ENCODE peak calls at places on chromosomes 12 and 14, in five cellular contexts. One of them, this sample, is unnamed.

GRCh38 chr14:98591161-98591560 is 680.8 kb downstream of the BCL11B start:
- DNase-seq in A549: no peak
- DNase-seq in sigmoid colon: no peak
- DNase-seq in HepG2: no peak
- DNase-seq in stomach: no peak
- DNase-seq in this sample: no peak

GRCh38 chr12:29726321-29726692 is 57.4 kb downstream of the TMTC1 start:
- DNase-seq in A549: no peak
- DNase-seq in sigmoid colon: no peak
- DNase-seq in HepG2: no peak
- DNase-seq in stomach: no peak
- DNase-seq in this sample: no peak

GRCh38 chr14:70666364-70666691 is 24.6 kb downstream of the TTC9 start:
- DNase-seq in A549: no peak
- DNase-seq in sigmoid colon: no peak
- DNase-seq in HepG2: no peak
- DNase-seq in stomach: no peak
- DNase-seq in this sample: no peak

GRCh38 chr12:70117670-70118069 is 125.6 kb upstream of the CNOT2 start:
- DNase-seq in A549: no peak
- DNase-seq in sigmoid colon: no peak
- DNase-seq in HepG2: no peak
- DNase-seq in stomach: no peak
- DNase-seq in this sample: no peak

GRCh38 chr12:57219205-57219992 is 2.8 kb downstream of the NXPH4 start:
- DNase-seq in A549: no peak
- DNase-seq in sigmoid colon: no peak
- DNase-seq in HepG2: no peak
- DNase-seq in stomach: no peak
- DNase-seq in this sample: peak

GRCh38 chr14:89308232-89308959 is 108.6 kb downstream of the FOXN3 start:
- DNase-seq in A549: no peak
- DNase-seq in sigmoid colon: no peak
- DNase-seq in HepG2: no peak
- DNase-seq in stomach: no peak
- DNase-seq in this sample: peak

GRCh38 chr12:110424237-110424636 is 20.7 kb upstream of the ANAPC7 start:
- DNase-seq in A549: peak
- DNase-seq in sigmoid colon: no peak
- DNase-seq in HepG2: no peak
- DNase-seq in stomach: no peak
- DNase-seq in this sample: no peak

GRCh38 chr12:89345830-89346740 is 6.2 kb downstream of the DUSP6 start:
- DNase-seq in A549: no peak
- DNase-seq in sigmoid colon: peak
- DNase-seq in HepG2: no peak
- DNase-seq in stomach: peak
- DNase-seq in this sample: peak

GRCh38 chr14:92973265-92973797 is 50.4 kb downstream of the CHGA start:
- DNase-seq in A549: peak
- DNase-seq in sigmoid colon: peak
- DNase-seq in HepG2: peak
- DNase-seq in stomach: peak
- DNase-seq in this sample: peak

GRCh38 chr14:103066399-103066798 is 9.1 kb upstream of the CDC42BPB start:
- DNase-seq in A549: no peak
- DNase-seq in sigmoid colon: peak
- DNase-seq in HepG2: peak
- DNase-seq in stomach: no peak
- DNase-seq in this sample: no peak

GRCh38 chr14:59407246-59407615 is 57.9 kb downstream of the GPR135 start:
- DNase-seq in A549: no peak
- DNase-seq in sigmoid colon: no peak
- DNase-seq in HepG2: peak
- DNase-seq in stomach: no peak
- DNase-seq in this sample: no peak

GRCh38 chr14:104423715-104424405 is 155.7 kb upstream of the C14orf180 start:
- DNase-seq in A549: no peak
- DNase-seq in sigmoid colon: peak
- DNase-seq in HepG2: no peak
- DNase-seq in stomach: peak
- DNase-seq in this sample: no peak

GRCh38 chr12:53518381-53518780 is 11.1 kb upstream of the NPFF start:
- DNase-seq in A549: no peak
- DNase-seq in sigmoid colon: no peak
- DNase-seq in HepG2: no peak
- DNase-seq in stomach: no peak
- DNase-seq in this sample: no peak

GRCh38 chr12:873954-874353 is 75.5 kb downstream of the RAD52 start:
- DNase-seq in A549: peak
- DNase-seq in sigmoid colon: no peak
- DNase-seq in HepG2: peak
- DNase-seq in stomach: no peak
- DNase-seq in this sample: no peak

GRCh38 chr12:29517265-29517664 is 19.8 kb upstream of the OVCH1 start:
- DNase-seq in A549: peak
- DNase-seq in sigmoid colon: no peak
- DNase-seq in HepG2: no peak
- DNase-seq in stomach: no peak
- DNase-seq in this sample: peak

GRCh38 chr12:67534046-67534445 is 114.5 kb upstream of the DYRK2 start:
- DNase-seq in A549: no peak
- DNase-seq in sigmoid colon: no peak
- DNase-seq in HepG2: no peak
- DNase-seq in stomach: no peak
- DNase-seq in this sample: no peak

GRCh38 chr12:119312904-119313303 is 21.6 kb upstream of the CCDC60 start:
- DNase-seq in A549: no peak
- DNase-seq in sigmoid colon: no peak
- DNase-seq in HepG2: no peak
- DNase-seq in stomach: no peak
- DNase-seq in this sample: no peak

GRCh38 chr12:63940295-63940997 is 95.9 kb downstream of the SRGAP1 start:
- DNase-seq in A549: no peak
- DNase-seq in sigmoid colon: no peak
- DNase-seq in HepG2: no peak
- DNase-seq in stomach: no peak
- DNase-seq in this sample: no peak

GRCh38 chr14:74636424-74637183 is 24.6 kb upstream of the LTBP2 start:
- DNase-seq in A549: no peak
- DNase-seq in sigmoid colon: no peak
- DNase-seq in HepG2: no peak
- DNase-seq in stomach: no peak
- DNase-seq in this sample: no peak

GRCh38 chr12:57839996-57840395 is 6.5 kb downstream of the CTDSP2 start:
- DNase-seq in A549: no peak
- DNase-seq in sigmoid colon: no peak
- DNase-seq in HepG2: no peak
- DNase-seq in stomach: no peak
- DNase-seq in this sample: no peak

GRCh38 chr12:12561305-12562015 is 1.2 kb downstream of the DUSP16 start:
- DNase-seq in A549: peak
- DNase-seq in sigmoid colon: peak
- DNase-seq in HepG2: peak
- DNase-seq in stomach: peak
- DNase-seq in this sample: peak

GRCh38 chr12:28568709-28569108 is 378.5 kb downstream of the CCDC91 start:
- DNase-seq in A549: no peak
- DNase-seq in sigmoid colon: no peak
- DNase-seq in HepG2: no peak
- DNase-seq in stomach: no peak
- DNase-seq in this sample: no peak

GRCh38 chr14:72929316-72930080 is 3.2 kb downstream of the DCAF4 start:
- DNase-seq in A549: no peak
- DNase-seq in sigmoid colon: no peak
- DNase-seq in HepG2: no peak
- DNase-seq in stomach: no peak
- DNase-seq in this sample: peak

GRCh38 chr14:24398943-24399801 is at the start of gene NYNRIN:
- DNase-seq in A549: no peak
- DNase-seq in sigmoid colon: peak
- DNase-seq in HepG2: no peak
- DNase-seq in stomach: peak
- DNase-seq in this sample: peak

GRCh38 chr14:97641827-97642226 is 844.6 kb downstream of the VRK1 start:
- DNase-seq in A549: no peak
- DNase-seq in sigmoid colon: no peak
- DNase-seq in HepG2: no peak
- DNase-seq in stomach: no peak
- DNase-seq in this sample: no peak

GRCh38 chr14:66403183-66403582 is 83.0 kb upstream of the CCDC196 start:
- DNase-seq in A549: peak
- DNase-seq in sigmoid colon: no peak
- DNase-seq in HepG2: peak
- DNase-seq in stomach: no peak
- DNase-seq in this sample: no peak

GRCh38 chr12:130581782-130582181 is 134.3 kb downstream of the RIMBP2 start:
- DNase-seq in A549: no peak
- DNase-seq in sigmoid colon: no peak
- DNase-seq in HepG2: no peak
- DNase-seq in stomach: no peak
- DNase-seq in this sample: no peak

GRCh38 chr14:73262427-73263183 is 25.3 kb downstream of the PAPLN start:
- DNase-seq in A549: no peak
- DNase-seq in sigmoid colon: no peak
- DNase-seq in HepG2: no peak
- DNase-seq in stomach: no peak
- DNase-seq in this sample: no peak

GRCh38 chr14:63510538-63510937 is 32.6 kb downstream of the PPP2R5E start:
- DNase-seq in A549: no peak
- DNase-seq in sigmoid colon: no peak
- DNase-seq in HepG2: no peak
- DNase-seq in stomach: no peak
- DNase-seq in this sample: no peak

DNA sequence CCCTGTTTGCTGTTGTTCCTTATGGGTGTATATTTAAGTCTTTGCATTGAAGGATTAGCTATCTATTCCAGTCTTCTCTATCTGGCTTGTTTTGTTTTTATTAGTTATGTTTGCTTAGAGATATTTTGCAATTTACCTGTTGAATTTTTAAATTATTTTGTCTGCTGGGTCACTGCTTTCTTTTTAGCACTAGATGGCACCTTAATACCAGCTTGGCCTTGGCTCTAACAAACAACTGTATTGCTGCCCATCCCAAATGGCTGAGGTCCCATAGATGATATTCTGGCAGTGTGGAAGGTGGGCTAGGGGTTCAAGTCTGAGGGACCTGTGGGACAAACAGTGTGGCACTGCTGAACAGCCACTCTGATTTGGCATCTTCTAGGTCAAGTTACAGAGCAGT is 144.0 kb upstream of the FBXO33 start:
- DNase-seq in A549: no peak
- DNase-seq in sigmoid colon: no peak
- DNase-seq in HepG2: no peak
- DNase-seq in stomach: no peak
- DNase-seq in this sample: no peak
- TF ChIP-seq CTCF in A549: no peak
- TF ChIP-seq CTCF in sigmoid colon: no peak
- TF ChIP-seq CTCF in HepG2: peak
- TF ChIP-seq CTCF in stomach: no peak
- TF ChIP-seq CTCF in this sample: no peak

GRCh38 chr12:4908694-4909396 is 860 bp upstream of the KCNA1 start:
- DNase-seq in A549: no peak
- DNase-seq in sigmoid colon: peak
- DNase-seq in HepG2: no peak
- DNase-seq in stomach: no peak
- DNase-seq in this sample: no peak

GRCh38 chr12:4911316-4911994 is 1.8 kb downstream of the KCNA1 start:
- DNase-seq in A549: no peak
- DNase-seq in sigmoid colon: peak
- DNase-seq in HepG2: no peak
- DNase-seq in stomach: no peak
- DNase-seq in this sample: no peak

GRCh38 chr12:4910502-4911315 is 1.0 kb downstream of the KCNA1 start:
- DNase-seq in A549: no peak
- DNase-seq in sigmoid colon: no peak
- DNase-seq in HepG2: no peak
- DNase-seq in stomach: no peak
- DNase-seq in this sample: no peak

GRCh38 chr12:4909734-4910501 is at the start of gene KCNA1:
- DNase-seq in A549: no peak
- DNase-seq in sigmoid colon: peak
- DNase-seq in HepG2: no peak
- DNase-seq in stomach: no peak
- DNase-seq in this sample: no peak

DNA sequence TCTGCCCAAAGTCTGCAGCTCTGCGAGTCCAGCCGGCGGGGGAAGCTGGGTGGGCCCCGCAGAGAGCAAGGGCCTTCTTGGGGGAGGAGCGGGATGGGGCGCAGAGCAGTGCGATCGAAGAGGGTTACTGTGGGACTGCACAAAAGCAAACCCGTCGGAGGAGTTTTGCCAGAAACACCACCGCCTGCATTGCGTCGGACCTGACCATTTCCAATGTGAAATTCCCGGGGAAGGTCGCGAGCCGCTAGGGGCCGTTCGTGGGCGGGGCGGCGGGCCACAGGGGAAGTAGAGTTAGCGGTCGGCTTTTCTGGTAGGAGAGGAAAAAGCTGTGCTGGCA is 340 bp upstream of the KCNA1 start:
- DNase-seq in A549: no peak
- DNase-seq in sigmoid colon: no peak
- DNase-seq in HepG2: no peak
- DNase-seq in stomach: no peak
- DNase-seq in this sample: peak
- TF ChIP-seq EP300 in A549: no peak
- TF ChIP-seq EP300 in sigmoid colon: no peak
- TF ChIP-seq EP300 in HepG2: no peak
- TF ChIP-seq EP300 in stomach: no peak
- TF ChIP-seq EP300 in this sample: no peak

GRCh38 chr14:50530358-50530757 is 2.0 kb downstream of the MAP4K5 start:
- DNase-seq in A549: no peak
- DNase-seq in sigmoid colon: no peak
- DNase-seq in HepG2: no peak
- DNase-seq in stomach: no peak
- DNase-seq in this sample: no peak

GRCh38 chr14:50533314-50533705 is 941 bp upstream of the MAP4K5 start:
- DNase-seq in A549: no peak
- DNase-seq in sigmoid colon: no peak
- DNase-seq in HepG2: no peak
- DNase-seq in stomach: no peak
- DNase-seq in this sample: no peak

GRCh38 chr14:50532502-50533313 is at the start of gene MAP4K5:
- DNase-seq in A549: peak
- DNase-seq in sigmoid colon: peak
- DNase-seq in HepG2: peak
- DNase-seq in stomach: peak
- DNase-seq in this sample: peak

GRCh38 chr14:50530794-50531193 is 1.6 kb downstream of the MAP4K5 start:
- DNase-seq in A549: no peak
- DNase-seq in sigmoid colon: no peak
- DNase-seq in HepG2: no peak
- DNase-seq in stomach: no peak
- DNase-seq in this sample: no peak

GRCh38 chr14:50531595-50532501 is 521 bp downstream of the MAP4K5 start:
- DNase-seq in A549: peak
- DNase-seq in sigmoid colon: peak
- DNase-seq in HepG2: no peak
- DNase-seq in stomach: peak
- DNase-seq in this sample: peak
- TF ChIP-seq CTCF in A549: no peak
- TF ChIP-seq CTCF in sigmoid colon: no peak
- TF ChIP-seq CTCF in HepG2: no peak
- TF ChIP-seq CTCF in stomach: no peak
- TF ChIP-seq CTCF in this sample: no peak

GRCh38 chr12:104456417-104456949 is at the start of gene CHST11:
- DNase-seq in A549: peak
- DNase-seq in sigmoid colon: peak
- DNase-seq in HepG2: no peak
- DNase-seq in stomach: peak
- DNase-seq in this sample: peak
- TF ChIP-seq EP300 in A549: peak
- TF ChIP-seq EP300 in sigmoid colon: no peak
- TF ChIP-seq EP300 in HepG2: no peak
- TF ChIP-seq EP300 in stomach: no peak
- TF ChIP-seq EP300 in this sample: no peak